ENCODE peak calls at places on chromosomes 3 and 15, in five cellular contexts. L is tibial nerve, R is lower leg skin, N is body of pancreas, Y is adrenal gland. G is an unnamed sample.

GRCh38 chr3:193744048-193744821 is 151.2 kb downstream of the OPA1 start:
- DNase-seq in L (no peak), R (no peak), N (peak; percentile 62), Y (no peak), G (no peak)

GRCh38 chr3:132283440-132283839 is 33.8 kb upstream of the ACP3 start:
- DNase-seq in L (peak; percentile 11), R (no peak), N (no peak), Y (no peak), G (no peak)

GRCh38 chr3:23308986-23309625 is 106.0 kb downstream of the UBE2E2 start:
- DNase-seq in L (no peak), R (no peak), N (no peak), Y (no peak), G (no peak)

GRCh38 chr3:128338536-128339400 is 127.9 kb downstream of the DNAJB8 start:
- DNase-seq in L (no peak), R (no peak), N (no peak), Y (no peak), G (no peak)

GRCh38 chr3:154758109-154758868 is 321.8 kb upstream of the MME start:
- DNase-seq in L (no peak), R (no peak), N (no peak), Y (no peak), G (no peak)

GRCh38 chr3:189944285-189945145 is 176.2 kb downstream of the P3H2 start:
- DNase-seq in L (no peak), R (no peak), N (no peak), Y (no peak), G (no peak)

GRCh38 chr15:30984542-30984941 is 6.9 kb downstream of the MTMR10 start:
- DNase-seq in L (no peak), R (no peak), N (no peak), Y (no peak), G (no peak)

GRCh38 chr3:59108091-59108815 is 58.4 kb upstream of the CFAP20DC start:
- DNase-seq in L (no peak), R (no peak), N (no peak), Y (no peak), G (no peak)

GRCh38 chr15:65309882-65310418 is 5.5 kb downstream of the RNU5B-1 start:
- DNase-seq in L (no peak), R (no peak), N (no peak), Y (no peak), G (no peak)

GRCh38 chr3:9945358-9945757 is 6.8 kb downstream of the PRRT3 start:
- DNase-seq in L (no peak), R (no peak), N (no peak), Y (no peak), G (no peak)

GRCh38 chr3:86152620-86153019 is 838.3 kb downstream of the VGLL3 start:
- DNase-seq in L (no peak), R (no peak), N (no peak), Y (no peak), G (no peak)

GRCh38 chr3:71658131-71658530 is 67.1 kb downstream of the EIF4E3 start:
- DNase-seq in L (peak; percentile 61), R (peak; percentile 95), N (peak; percentile 94), Y (peak; percentile 81), G (peak; percentile 7)

GRCh38 chr15:32706704-32707103 is 11.1 kb upstream of the GREM1 start:
- DNase-seq in L (no peak), R (no peak), N (no peak), Y (no peak), G (no peak)

GRCh38 chr3:53039376-53039752 is 6.5 kb downstream of the SFMBT1 start:
- DNase-seq in L (no peak), R (no peak), N (no peak), Y (no peak), G (no peak)

GRCh38 chr3:62378329-62378789 is 5.0 kb upstream of the FEZF2 start:
- DNase-seq in L (no peak), R (no peak), N (no peak), Y (no peak), G (no peak)

GRCh38 chr3:161038725-161039124 is 66.4 kb downstream of the B3GALNT1 start:
- DNase-seq in L (no peak), R (no peak), N (no peak), Y (no peak), G (no peak)

GRCh38 chr3:184582583-184582982 is 21.0 kb downstream of the EPHB3 start:
- DNase-seq in L (no peak), R (no peak), N (no peak), Y (peak; percentile 76), G (no peak)

GRCh38 chr15:57235186-57235585 is 141.1 kb upstream of the CGNL1 start:
- DNase-seq in L (no peak), R (no peak), N (no peak), Y (no peak), G (no peak)

GRCh38 chr3:52809821-52810377 is 15.3 kb downstream of the ITIH3 start:
- DNase-seq in L (no peak), R (no peak), N (no peak), Y (no peak), G (no peak)

GRCh38 chr15:34374816-34375215 is 7.8 kb upstream of the LPCAT4 start:
- DNase-seq in L (no peak), R (no peak), N (no peak), Y (no peak), G (no peak)

GRCh38 chr3:152779649-152780048 is 55.3 kb upstream of the P2RY1 start:
- DNase-seq in L (no peak), R (no peak), N (no peak), Y (no peak), G (no peak)

GRCh38 chr3:149494759-149495580 is 20.5 kb downstream of the TM4SF4 start:
- DNase-seq in L (no peak), R (no peak), N (no peak), Y (no peak), G (no peak)

DNA sequence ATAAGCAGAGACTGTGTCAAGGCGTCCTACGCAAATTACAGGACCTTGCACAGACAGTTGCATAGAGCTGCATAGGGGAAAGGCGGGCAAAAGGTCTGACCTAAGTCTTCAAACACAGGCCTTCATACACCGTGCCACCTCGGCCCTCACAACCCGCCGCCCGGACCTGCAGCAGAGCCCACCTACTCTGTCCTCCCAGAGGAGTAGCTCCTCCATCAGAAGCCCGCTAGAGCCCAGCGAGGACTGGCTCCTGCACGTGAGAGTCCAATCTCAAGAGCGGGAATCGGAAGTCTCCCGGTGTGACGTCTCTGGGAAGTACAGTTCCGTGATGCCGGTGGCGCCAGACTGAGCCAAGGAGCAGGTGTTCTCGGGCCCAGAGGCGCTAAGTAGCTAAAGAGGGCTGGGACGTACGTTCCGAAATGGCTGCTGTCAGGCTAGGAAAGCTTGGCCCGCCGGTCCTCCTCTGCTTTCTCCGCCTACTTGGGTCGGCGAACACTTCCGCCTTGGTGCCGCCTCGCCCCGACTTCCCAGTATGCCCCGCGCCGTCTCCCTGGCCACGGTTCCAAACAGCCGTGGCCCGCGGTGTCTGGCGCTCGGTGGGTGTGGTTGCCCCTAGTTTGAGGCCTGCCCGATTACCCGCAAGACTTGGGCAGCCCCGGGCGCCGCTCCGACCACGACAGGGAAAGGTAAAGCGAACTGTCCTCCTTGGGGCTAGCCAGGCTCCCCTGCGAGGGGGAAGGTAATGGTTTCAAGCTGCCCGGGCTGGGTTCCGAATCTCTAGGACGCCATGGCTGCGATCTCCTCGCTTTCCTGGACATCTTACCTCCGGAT is at the start of the genes ASTE1 and NEK11:
- DNase-seq in L (peak; percentile 87), R (peak; percentile 98), N (peak; percentile 89), Y (peak; percentile 89), G (peak; percentile 49)
- TF ChIP-seq POLR2A in L (peak; percentile 47), R (no peak), N (peak; percentile 89), Y (peak; percentile 28), G (peak; percentile 36)

DNA sequence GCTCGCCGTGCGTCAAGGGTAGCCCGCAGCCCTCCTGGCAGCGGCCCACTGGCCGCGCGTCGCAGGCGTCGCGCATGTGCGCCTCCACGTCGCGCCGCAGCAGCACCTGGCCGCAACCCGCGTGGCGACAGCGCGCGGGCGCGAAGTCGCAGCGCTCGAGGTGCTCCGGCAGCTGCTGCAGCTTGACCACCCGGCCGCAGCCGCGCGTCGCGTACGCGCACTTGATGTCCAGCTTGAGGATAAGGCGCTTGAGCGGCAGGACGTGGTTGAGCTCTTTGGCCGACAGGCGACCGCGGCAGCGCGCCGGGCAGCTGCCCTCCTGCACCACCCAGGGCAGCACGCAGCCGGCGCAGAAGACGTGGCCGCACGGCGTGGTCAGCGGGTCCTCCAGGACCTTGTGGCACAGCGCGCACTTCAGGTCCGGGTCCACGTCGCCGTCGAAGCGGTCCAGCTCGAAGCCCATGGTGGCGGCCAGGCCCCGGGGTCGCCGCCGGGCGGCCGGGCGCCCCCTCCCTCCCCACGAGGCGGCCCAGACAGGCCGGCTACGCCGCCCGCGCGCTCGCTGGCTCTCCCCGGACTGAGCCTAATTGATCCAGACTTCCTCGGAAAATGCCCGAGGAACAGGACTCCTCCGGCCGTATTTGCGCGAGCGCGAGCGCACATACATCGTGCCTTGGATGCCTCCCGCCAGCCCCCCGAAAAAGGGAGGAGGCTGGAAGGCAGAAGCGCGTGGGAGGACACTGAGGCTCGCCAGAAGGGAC is at the start of gene PDZRN3:
- DNase-seq in L (peak; percentile 54), R (peak; percentile 90), N (peak; percentile 62), Y (peak; percentile 79), G (no peak)
- TF ChIP-seq POLR2A in L (peak; percentile 71), R (no peak), N (peak; percentile 39), Y (no peak), G (no peak)

GRCh38 chr15:35545825-35546580 is at the start of gene DPH6:
- DNase-seq in L (peak; percentile 68), R (peak; percentile 94), N (peak; percentile 81), Y (peak; percentile 83), G (peak; percentile 54)
- TF ChIP-seq POLR2A in L (peak; percentile 74), R (no peak), N (peak; percentile 82), Y (peak; percentile 75), G (peak; percentile 71)

DNA sequence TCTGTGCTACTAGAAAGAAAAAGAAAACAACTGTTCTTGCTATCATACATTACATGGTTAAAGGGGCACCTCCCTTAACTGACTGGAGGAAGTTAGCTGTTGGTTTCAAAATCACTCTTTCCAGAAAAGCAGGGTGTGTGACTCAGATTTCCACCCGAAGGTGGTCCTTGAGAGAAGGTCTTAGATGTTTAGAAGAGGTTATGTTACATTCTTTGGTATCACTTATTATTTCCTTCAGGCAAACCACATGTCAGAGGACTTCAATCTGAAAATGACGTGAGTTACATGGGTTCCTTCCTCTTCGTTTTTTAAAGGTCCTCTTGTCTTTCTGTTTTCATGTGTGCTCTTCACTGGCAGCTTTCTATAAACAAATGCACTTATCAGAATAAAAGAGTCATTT is 307.9 kb upstream of the CBLB start:
- DNase-seq in L (no peak), R (no peak), N (no peak), Y (no peak), G (no peak)
- TF ChIP-seq POLR2A in L (no peak), R (no peak), N (no peak), Y (no peak), G (no peak)

GRCh38 chr15:63780969-63781368 is 52.8 kb downstream of the HERC1 start:
- DNase-seq in L (no peak), R (no peak), N (no peak), Y (no peak), G (no peak)
- TF ChIP-seq POLR2A in L (no peak), R (no peak), N (no peak), Y (no peak), G (no peak)

G was measured in HCT116.